ENCODE peak calls at places on chromosome 5, in nine cellular contexts. F is Ammon's horn; M is SK-N-SH; X is activated CD8-positive, alpha-beta memory T cell treated with anti-CD3 and anti-CD28 coated beads for 24 hours; D is MV-4-11; V is sciatic nerve; A is NCI-H1436; G is small intestine; K is heart left ventricle. R is an unnamed sample.

GRCh38 chr5:177601577-177602457 is 1.9 kb downstream of the B4GALT7 start:
- DNase-seq in D (no peak), M (no peak), F (no peak), G (no peak), X (peak), K (no peak), A (no peak), V (peak), R (no peak)

GRCh38 chr5:123559434-123559775 is 47.4 kb downstream of the CSNK1G3 start:
- DNase-seq in A (no peak), K (no peak), D (no peak), F (no peak), X (no peak), V (no peak), G (no peak), M (no peak), R (no peak)

GRCh38 chr5:103391659-103392058 is 133.1 kb downstream of the MACIR start:
- DNase-seq in F (no peak), K (no peak), D (no peak), A (no peak), V (no peak), G (no peak), X (no peak), M (no peak), R (no peak)

GRCh38 chr5:150322202-150322601 is 19.5 kb upstream of the ARSI start:
- DNase-seq in M (no peak), D (no peak), V (no peak), F (no peak), X (no peak), A (no peak), K (no peak), G (no peak), R (no peak)

GRCh38 chr5:150376799-150377771 is 19.6 kb downstream of the TCOF1 start:
- DNase-seq in D (no peak), F (peak), A (no peak), K (no peak), G (no peak), M (no peak), X (no peak), V (no peak), R (no peak)

GRCh38 chr5:138275379-138275782 is 960 bp upstream of the GFRA3 start:
- DNase-seq in M (peak), A (no peak), F (no peak), D (peak), K (no peak), G (peak), V (no peak), X (no peak), R (no peak)

GRCh38 chr5:98483301-98483700 is 290.2 kb upstream of the RGMB start:
- DNase-seq in K (no peak), G (no peak), D (no peak), A (no peak), F (no peak), X (no peak), V (no peak), M (no peak), R (no peak)

GRCh38 chr5:157247267-157247666 is 18.7 kb upstream of the CYFIP2 start:
- DNase-seq in A (no peak), K (no peak), G (no peak), D (no peak), X (no peak), M (no peak), V (no peak), F (no peak), R (no peak)

GRCh38 chr5:74765201-74765600 is 1.7 kb downstream of the GFM2 start:
- DNase-seq in F (no peak), V (no peak), M (no peak), G (peak), X (no peak), A (peak), D (no peak), K (no peak), R (no peak)

GRCh38 chr5:153147891-153148623 is 342.4 kb upstream of the GRIA1 start:
- DNase-seq in F (peak), D (peak), M (peak), X (no peak), K (peak), A (no peak), G (no peak), V (no peak), R (peak)

R was measured in NCI-H526.